ENCODE peak calls at places on chromosomes 1 and 21, in ten cellular contexts. J is endothelial cell of umbilical vein, P is heart left ventricle, K is prostate gland, V is sigmoid colon, W is gastrocnemius medialis, X is uterus, Z is right lobe of liver, D is suprapubic skin, L is K562. B is an unnamed sample.

GRCh38 chr1:109617291-109617801 is 2.1 kb downstream of the GNAT2 start:
- DNase-seq in J (peak; percentile 93), D (no peak), W (no peak), P (no peak), L (peak; percentile 46), K (no peak), Z (no peak), V (no peak), X (no peak), B (no peak)

GRCh38 chr1:8831329-8831728 is 13.9 kb upstream of the RERE start:
- DNase-seq in L (no peak), W (no peak), V (no peak), P (no peak), J (no peak), K (no peak), Z (no peak), X (no peak), D (no peak), B (peak; percentile 18)

GRCh38 chr21:17818158-17819113 is 720 bp downstream of the C21orf91 start:
- DNase-seq in K (peak; percentile 59), X (peak; percentile 28), V (peak; percentile 68), W (peak; percentile 13), L (no peak), P (peak; percentile 45), Z (peak; percentile 60), D (peak; percentile 72), J (peak; percentile 55), B (peak; percentile 21)

GRCh38 chr1:12488666-12489354 is 129.2 kb downstream of the DHRS3 start:
- DNase-seq in W (no peak), L (no peak), K (no peak), P (no peak), X (no peak), D (no peak), J (no peak), Z (no peak), V (no peak), B (no peak)

GRCh38 chr1:204711947-204712701 is 26.6 kb upstream of the LRRN2 start:
- DNase-seq in V (no peak), J (no peak), X (no peak), W (peak; percentile 34), K (no peak), D (no peak), L (no peak), Z (no peak), P (peak; percentile 45), B (peak; percentile 77)

GRCh38 chr1:93638981-93639380 is 42.7 kb downstream of the BCAR3 start:
- DNase-seq in V (no peak), X (no peak), J (no peak), D (no peak), L (no peak), Z (no peak), P (no peak), K (no peak), W (no peak), B (peak; percentile 70)

GRCh38 chr1:58649555-58649954 is 50.3 kb downstream of the MYSM1 start:
- DNase-seq in L (no peak), P (no peak), X (no peak), W (no peak), D (no peak), Z (no peak), K (no peak), J (no peak), V (no peak), B (no peak)

GRCh38 chr1:220717800-220718640 is 27.9 kb downstream of the C1orf115 start:
- DNase-seq in J (no peak), Z (no peak), P (no peak), W (no peak), D (no peak), X (no peak), V (no peak), K (no peak), L (no peak), B (no peak)

DNA sequence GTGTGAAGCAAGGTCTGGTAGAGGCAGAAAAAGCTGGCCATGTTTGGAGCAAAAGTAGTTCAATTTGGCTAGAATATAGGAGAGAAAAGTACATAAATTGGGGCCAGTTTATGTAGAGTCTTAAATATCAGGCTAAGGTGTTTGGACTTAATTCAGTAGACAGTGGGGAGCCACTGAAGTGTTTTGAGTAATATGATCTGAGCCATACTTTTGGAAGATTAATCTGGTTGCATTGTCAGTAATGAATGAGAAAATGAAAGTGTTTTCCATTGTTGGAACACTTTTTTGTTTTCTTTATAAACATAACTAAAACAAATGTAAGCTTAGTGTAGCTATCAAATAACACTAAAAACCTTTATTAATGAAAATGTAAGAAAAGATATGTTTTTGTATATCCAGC is 42.1 kb downstream of the POU2F1 start:
- DNase-seq in V (no peak), W (no peak), K (no peak), D (no peak), X (no peak), Z (no peak), L (no peak), J (no peak), P (no peak), B (no peak)
- H3K4me3 ChIP-seq in V (no peak overlapping the region), W (no peak overlapping the region), K (no peak overlapping the region), D (no peak overlapping the region), X (no peak overlapping the region), Z (no peak overlapping the region), L (no peak overlapping the region), J (no peak overlapping the region), P (no peak overlapping the region), B (no peak overlapping the region)

GRCh38 chr1:149844650-149845255 is 54.6 kb upstream of the BOLA1 start:
- DNase-seq in J (no peak), V (no peak), P (no peak), Z (no peak), X (no peak), W (no peak), K (no peak), L (no peak), D (no peak), B (peak; percentile 23)

GRCh38 chr1:149846042-149846441 is 53.3 kb upstream of the BOLA1 start:
- DNase-seq in X (no peak), P (no peak), J (no peak), D (no peak), W (no peak), L (no peak), K (no peak), Z (peak; percentile 8), V (no peak), B (peak; percentile 21)

GRCh38 chr1:149844096-149844495 is 55.3 kb upstream of the BOLA1 start:
- DNase-seq in W (no peak), V (no peak), J (no peak), X (no peak), L (no peak), P (no peak), K (peak; percentile 4), D (no peak), Z (no peak), B (peak; percentile 14)

GRCh38 chr1:149845416-149845815 is 54.0 kb upstream of the BOLA1 start:
- DNase-seq in X (no peak), D (no peak), J (no peak), K (no peak), W (no peak), V (no peak), P (no peak), L (no peak), Z (peak; percentile 19), B (peak; percentile 12)

GRCh38 chr1:149843302-149844041 is 55.9 kb upstream of the BOLA1 start:
- DNase-seq in X (no peak), Z (no peak), L (no peak), D (no peak), P (no peak), V (no peak), J (peak; percentile 46), K (peak; percentile 4), W (no peak), B (peak; percentile 25)
- TF ChIP-seq POLR2A in X (no peak), Z (no peak), L (peak; percentile 69), D (no peak), P (no peak), V (no peak), J (peak; percentile 20), K (no peak), W (no peak), B (no peak)

GRCh38 chr1:183931646-183932271 is 105.8 kb downstream of the COLGALT2 start:
- DNase-seq in J (no peak), P (no peak), X (no peak), Z (no peak), K (no peak), W (no peak), V (no peak), D (no peak), L (no peak), B (no peak)

GRCh38 chr1:183936009-183936408 is 101.5 kb downstream of the COLGALT2 start:
- DNase-seq in L (peak; percentile 30), W (no peak), V (no peak), Z (no peak), D (no peak), J (no peak), P (no peak), X (no peak), K (no peak), B (no peak)

GRCh38 chr1:183934284-183934683 is 103.2 kb downstream of the COLGALT2 start:
- DNase-seq in Z (no peak), P (no peak), D (no peak), W (no peak), L (no peak), X (no peak), K (no peak), V (no peak), J (no peak), B (no peak)

GRCh38 chr1:183933528-183934179 is 103.9 kb downstream of the COLGALT2 start:
- DNase-seq in D (no peak), P (no peak), W (no peak), J (no peak), V (no peak), X (no peak), Z (no peak), L (no peak), K (no peak), B (no peak)

DNA sequence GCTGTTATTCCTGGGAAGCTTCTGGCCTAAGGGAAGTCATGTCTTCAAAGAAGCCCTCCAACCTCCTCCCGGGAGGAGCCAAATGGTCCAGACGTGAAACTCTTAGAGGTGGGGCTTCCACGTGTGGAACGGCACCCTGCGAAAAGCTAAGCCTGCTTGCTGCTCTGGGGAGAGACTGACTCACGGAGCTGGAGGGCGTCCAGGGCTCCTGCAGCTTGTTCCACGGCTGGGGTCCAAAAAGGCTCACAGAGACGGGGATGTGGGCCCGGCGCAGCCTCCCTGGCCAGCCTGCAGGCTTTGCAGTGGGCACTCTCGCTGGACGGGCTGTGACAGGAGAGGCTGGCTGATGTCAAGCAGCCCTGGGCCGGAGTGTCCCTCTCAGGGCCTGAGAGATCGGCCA is 105.1 kb downstream of the COLGALT2 start:
- DNase-seq in X (peak; percentile 87), L (no peak), K (no peak), J (peak; percentile 12), D (peak; percentile 73), W (peak; percentile 68), Z (no peak), V (peak; percentile 97), P (peak; percentile 92), B (peak; percentile 92)
- H3K4me3 ChIP-seq in X (no peak overlapping the region), L (no peak overlapping the region), K (no peak overlapping the region), J (no peak overlapping the region), D (no peak overlapping the region), W (no peak overlapping the region), Z (no peak overlapping the region), V (no peak overlapping the region), P (peak overlapping the region; percentile 15), B (no peak overlapping the region)

DNA sequence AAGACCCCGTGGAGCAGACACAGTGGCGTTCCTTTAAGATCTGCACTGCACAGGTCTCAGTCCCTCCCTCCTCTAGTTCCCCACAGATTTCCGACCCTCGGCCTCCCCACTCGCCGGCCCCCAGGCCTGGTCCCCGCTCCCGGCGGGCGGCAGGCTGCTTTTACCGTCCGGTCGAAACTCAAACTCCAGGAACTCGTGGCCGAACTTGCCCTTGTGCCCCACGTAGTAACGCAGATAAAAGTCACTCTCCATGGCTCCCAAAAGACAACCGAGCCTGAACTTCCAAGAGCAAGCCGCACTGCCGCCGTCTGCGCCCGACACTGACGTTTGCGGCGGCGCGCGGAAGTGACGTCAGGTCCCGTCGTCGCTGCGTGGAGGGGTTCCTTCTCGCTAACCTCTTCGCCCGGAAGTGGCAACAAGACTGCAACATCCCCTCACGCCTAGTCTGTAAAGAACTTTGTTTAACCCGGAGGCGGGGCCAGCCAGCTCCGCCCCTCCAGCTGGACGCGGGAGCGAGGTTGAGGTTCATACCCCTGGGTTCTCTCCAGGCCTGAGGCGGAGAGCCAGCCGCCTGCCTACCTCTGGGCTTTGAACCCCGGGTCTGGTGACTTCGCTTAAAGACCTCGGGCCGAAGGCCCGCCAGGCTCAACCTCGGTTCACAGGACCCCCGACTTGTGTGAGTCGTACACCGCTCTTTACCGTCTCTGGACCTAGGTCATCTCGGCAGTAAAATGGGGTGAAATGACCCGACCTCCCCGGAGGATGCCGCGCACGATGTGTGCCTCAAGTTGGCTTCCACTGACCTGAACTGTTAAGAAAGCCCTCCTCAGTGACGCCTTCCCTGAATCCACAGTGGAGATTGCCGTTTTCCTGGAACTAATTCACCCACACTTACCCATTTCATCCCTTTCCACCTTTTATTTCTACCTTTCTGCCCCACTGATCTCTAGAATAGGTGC is at the start of gene MAGOH:
- DNase-seq in J (peak; percentile 97), K (peak; percentile 88), D (peak; percentile 96), P (peak; percentile 95), V (peak; percentile 97), L (peak; percentile 98), Z (peak; percentile 98), W (peak; percentile 88), X (peak; percentile 92), B (peak; percentile 92)
- TF ChIP-seq POLR2A in J (peak; percentile 85), K (peak; percentile 53), D (peak; percentile 84), P (no peak), V (peak; percentile 64), L (peak; percentile 93), Z (peak; percentile 68), W (peak; percentile 57), X (peak; percentile 55), B (peak; percentile 25)